ENCODE peak calls at places on chromosomes 13 and 19, in five cellular contexts. B is hepatocyte, V is coronary artery, Z is endodermal cell, S is AG04449. W is an unnamed sample.

GRCh38 chr19:10655457-10656312 is 1.5 kb downstream of the ILF3 start:
- DNase-seq in V (no peak), Z (peak), B (peak), S (no peak), W (no peak)

GRCh38 chr13:59677966-59678814 is 485.5 kb downstream of the DIAPH3 start:
- DNase-seq in V (no peak), Z (no peak), B (peak), S (peak), W (no peak)

GRCh38 chr19:41409288-41409687 is 11.7 kb downstream of the BCKDHA start:
- DNase-seq in V (no peak), Z (peak), B (peak), S (no peak), W (peak)

GRCh38 chr19:39390460-39390758 is 497 bp downstream of the PAF1 start:
- DNase-seq in S (no peak), Z (no peak), V (no peak), B (peak), W (no peak)

GRCh38 chr13:26046639-26047038 is 5.2 kb downstream of the SHISA2 start:
- DNase-seq in B (no peak), Z (no peak), S (no peak), V (no peak), W (no peak)

GRCh38 chr13:29883941-29884518 is 33.6 kb upstream of the UBL3 start:
- DNase-seq in S (no peak), Z (no peak), V (no peak), B (no peak), W (no peak)

GRCh38 chr19:41192574-41193419 is at the start of gene CYP2S1:
- DNase-seq in B (peak), S (no peak), Z (peak), V (no peak), W (no peak)

GRCh38 chr19:33282036-33282686 is 20.2 kb downstream of the CEBPA start:
- DNase-seq in Z (no peak), V (no peak), S (no peak), B (peak), W (no peak)

GRCh38 chr19:28137772-28138171 is 1075.2 kb downstream of the UQCRFS1 start:
- DNase-seq in B (no peak), Z (no peak), V (no peak), S (no peak), W (no peak)

GRCh38 chr13:100954430-100955361 is 280.1 kb upstream of the TMTC4 start:
- DNase-seq in B (no peak), Z (no peak), S (no peak), V (no peak), W (no peak)

GRCh38 chr19:6963937-6964336 is 57.3 kb downstream of the MBD3L2B start:
- DNase-seq in B (no peak), Z (peak), S (no peak), V (no peak), W (no peak)

GRCh38 chr19:32916969-32917611 is 47.5 kb upstream of the SLC7A9 start:
- DNase-seq in Z (no peak), S (no peak), B (no peak), V (no peak), W (no peak)

GRCh38 chr19:18063463-18063862 is 23.3 kb downstream of the IL12RB1 start:
- DNase-seq in B (peak), S (no peak), Z (peak), V (no peak), W (no peak)

GRCh38 chr13:26872444-26873173 is 112.0 kb upstream of the GPR12 start:
- DNase-seq in S (no peak), V (no peak), B (peak), Z (peak), W (no peak)

GRCh38 chr13:44249439-44249838 is 124.2 kb upstream of the SERP2 start:
- DNase-seq in Z (no peak), S (peak), B (peak), V (no peak), W (no peak)

GRCh38 chr19:48509467-48510194 is 2.0 kb downstream of the LMTK3 start:
- DNase-seq in Z (peak), B (no peak), V (no peak), S (no peak), W (no peak)

GRCh38 chr19:48507911-48508439 is 3.7 kb downstream of the LMTK3 start:
- DNase-seq in S (no peak), Z (no peak), V (no peak), B (no peak), W (no peak)

GRCh38 chr19:48502720-48503018 is 9.0 kb downstream of the LMTK3 start:
- DNase-seq in S (no peak), Z (no peak), B (no peak), V (peak), W (no peak)

GRCh38 chr19:48508729-48509310 is 2.8 kb downstream of the LMTK3 start:
- DNase-seq in B (no peak), Z (no peak), S (no peak), V (no peak), W (no peak)

DNA sequence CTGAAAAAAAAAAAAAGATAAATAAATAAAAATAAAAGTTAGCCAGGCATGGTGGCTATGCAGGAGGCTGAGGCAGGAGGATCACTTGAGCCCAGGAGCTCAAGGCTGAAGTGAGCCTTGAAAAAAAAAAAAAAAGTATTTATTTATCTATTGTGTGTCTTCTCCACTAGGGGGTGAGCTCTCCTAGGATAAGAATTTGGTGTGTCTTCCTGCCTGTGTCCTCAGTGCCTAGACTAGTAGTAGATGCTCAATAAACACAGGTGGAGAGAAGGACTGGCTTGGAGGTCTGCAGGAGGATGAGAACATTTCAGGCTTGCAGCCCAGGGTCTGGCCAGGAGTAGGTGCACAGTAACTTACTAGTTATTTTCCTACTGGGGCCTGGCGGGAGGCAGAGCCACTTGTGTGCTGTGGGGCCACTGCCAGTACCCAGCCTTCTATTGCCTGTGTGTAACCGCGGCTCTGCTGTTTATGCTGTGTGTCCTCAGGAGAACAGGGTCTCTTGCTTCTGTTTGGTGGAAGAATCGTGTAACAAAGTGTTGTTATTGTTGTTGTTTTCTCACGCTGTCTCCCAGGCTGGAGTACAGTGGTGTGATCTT is 5.4 kb downstream of the LMTK3 start:
- DNase-seq in S (no peak), B (no peak), Z (peak), V (no peak), W (no peak)
- TF ChIP-seq CTCF in S (peak), B (peak), Z (peak), V (no peak), W (peak)

GRCh38 chr19:36750066-36750691 is 22.4 kb downstream of the ZNF850 start:
- DNase-seq in B (no peak), Z (no peak), S (no peak), V (no peak), W (no peak)
- H3K4me3 ChIP-seq in B (no peak), Z (peak), S (no peak), V (peak), W (no peak)

GRCh38 chr13:37175996-37176395 is 70.5 kb upstream of the CSNK1A1L start:
- DNase-seq in V (no peak), B (peak), Z (no peak), S (peak), W (no peak)

GRCh38 chr13:37168151-37168550 is 62.7 kb upstream of the CSNK1A1L start:
- DNase-seq in Z (no peak), B (no peak), V (no peak), S (no peak), W (no peak)

GRCh38 chr13:37168922-37169321 is 63.5 kb upstream of the CSNK1A1L start:
- DNase-seq in B (no peak), V (no peak), Z (no peak), S (no peak), W (no peak)

DNA sequence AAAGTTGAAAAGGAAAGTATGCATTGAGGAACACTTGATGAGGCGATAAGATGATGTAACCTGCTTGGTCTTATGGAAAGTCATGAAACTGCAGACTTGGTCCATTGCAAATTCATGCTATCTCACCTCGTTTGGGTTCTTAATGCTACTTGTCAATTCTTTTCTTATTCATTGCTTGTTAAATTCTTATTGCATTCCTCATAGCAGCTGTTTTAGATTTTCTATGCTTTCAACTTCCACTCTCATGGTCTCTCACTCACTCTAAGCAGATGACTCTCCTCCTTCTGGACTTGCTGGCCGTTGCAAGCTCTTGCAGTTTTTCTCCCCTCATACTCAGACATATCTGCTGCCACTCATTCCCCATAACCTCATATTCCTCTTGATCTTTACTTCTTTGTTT is 67.8 kb upstream of the CSNK1A1L start:
- DNase-seq in V (no peak), S (peak), Z (peak), B (no peak), W (no peak)
- TF ChIP-seq CTCF in V (no peak), S (peak), Z (no peak), B (no peak), W (no peak)

GRCh38 chr19:1015782-1016646 is 4.9 kb downstream of the TMEM259 start:
- DNase-seq in S (no peak), Z (no peak), B (no peak), V (no peak), W (no peak)
- H3K4me3 ChIP-seq in S (no peak), Z (no peak), B (no peak), V (peak), W (no peak)

GRCh38 chr13:20702945-20703784 is at the start of gene IL17D:
- DNase-seq in Z (peak), V (no peak), B (peak), S (no peak), W (no peak)

GRCh38 chr13:20706661-20707060 is 3.2 kb downstream of the IL17D start:
- DNase-seq in Z (no peak), V (no peak), B (no peak), S (no peak), W (no peak)

GRCh38 chr13:20702530-20702929 is 969 bp upstream of the IL17D start:
- DNase-seq in Z (no peak), B (peak), S (no peak), V (no peak), W (no peak)

GRCh38 chr13:20704459-20705069 is 1.1 kb downstream of the IL17D start:
- DNase-seq in Z (peak), V (no peak), S (no peak), B (no peak), W (no peak)

GRCh38 chr13:20703785-20704458 is 423 bp downstream of the IL17D start:
- DNase-seq in V (no peak), B (peak), S (no peak), Z (peak), W (no peak)
- TF ChIP-seq CTCF in V (peak), B (peak), S (peak), Z (peak), W (peak)

GRCh38 chr19:14056069-14056666 is 5.7 kb downstream of the PALM3 start:
- DNase-seq in Z (no peak), V (no peak), S (no peak), B (no peak), W (no peak)
- H3K4me3 ChIP-seq in Z (no peak), V (no peak), S (no peak), B (no peak), W (no peak)